ENCODE peak calls at places on chromosomes 3 and 15, in seven cellular contexts. R, Q, T, J, P, X and H are unnamed samples.

GRCh38 chr3:137099336-137099735 is 141.6 kb downstream of the IL20RB start:
- DNase-seq in J (no peak), Q (no peak), R (no peak), P (no peak), T (no peak), X (no peak), H (no peak)

GRCh38 chr15:38516636-38517035 is 48.0 kb downstream of the RASGRP1 start:
- DNase-seq in T (no peak), X (no peak), P (no peak), J (no peak), Q (no peak), R (no peak), H (no peak)

GRCh38 chr3:119437852-119438251 is 25.6 kb downstream of the TMEM39A start:
- DNase-seq in R (no peak), Q (no peak), J (no peak), X (no peak), P (no peak), T (no peak), H (no peak)

GRCh38 chr3:150544726-150545125 is 1.6 kb downstream of the SERP1 start:
- DNase-seq in R (no peak), Q (peak; percentile 33), J (no peak), X (no peak), T (no peak), P (peak; percentile 24), H (no peak)

GRCh38 chr3:143436231-143436930 is 316.8 kb downstream of the CHST2 start:
- DNase-seq in Q (peak; percentile 33), X (no peak), J (no peak), R (no peak), T (no peak), P (no peak), H (no peak)

GRCh38 chr3:143203848-143204247 is 84.3 kb downstream of the CHST2 start:
- DNase-seq in Q (no peak), X (no peak), J (no peak), P (peak; percentile 45), T (no peak), R (no peak), H (no peak)

GRCh38 chr3:132456141-132456540 is 38.8 kb downstream of the DNAJC13 start:
- DNase-seq in J (no peak), T (no peak), R (no peak), Q (no peak), P (no peak), X (peak; percentile 58), H (no peak)

GRCh38 chr3:107911337-107912000 is 179.4 kb downstream of the CD47 start:
- DNase-seq in J (no peak), R (no peak), T (no peak), X (no peak), Q (no peak), P (peak; percentile 59), H (no peak)

GRCh38 chr15:85583404-85584390 is 203.3 kb downstream of the AKAP13 start:
- DNase-seq in R (peak; percentile 21), P (peak; percentile 77), J (no peak), X (no peak), T (peak; percentile 70), Q (peak; percentile 82), H (no peak)

GRCh38 chr3:23785882-23786281 is 19.9 kb upstream of the UBE2E1 start:
- DNase-seq in Q (no peak), R (no peak), J (no peak), T (no peak), X (no peak), P (peak; percentile 59), H (no peak)

GRCh38 chr3:157443873-157444770 is 7.5 kb downstream of the PTX3 start:
- DNase-seq in X (no peak), R (no peak), T (no peak), P (no peak), Q (peak; percentile 80), J (no peak), H (no peak)

GRCh38 chr3:107710851-107711250 is 188.1 kb downstream of the BBX start:
- DNase-seq in J (no peak), P (peak; percentile 27), T (peak; percentile 65), Q (peak; percentile 34), R (no peak), X (no peak), H (no peak)

GRCh38 chr3:63450023-63450422 is 171.9 kb downstream of the SYNPR start:
- DNase-seq in X (no peak), T (no peak), R (no peak), Q (no peak), P (no peak), J (no peak), H (no peak)

GRCh38 chr15:92714071-92714456 is 58.5 kb upstream of the FAM174B start:
- DNase-seq in T (peak; percentile 59), R (peak; percentile 29), X (no peak), J (no peak), Q (peak; percentile 41), P (peak; percentile 51), H (no peak)

GRCh38 chr3:4778740-4779139 is 200.5 kb upstream of the BHLHE40 start:
- DNase-seq in J (no peak), X (no peak), P (no peak), R (no peak), Q (no peak), T (no peak), H (no peak)

GRCh38 chr3:4774531-4774930 is 204.7 kb upstream of the BHLHE40 start:
- DNase-seq in P (no peak), X (no peak), J (no peak), T (no peak), Q (no peak), R (no peak), H (no peak)

GRCh38 chr3:4778119-4778518 is 201.1 kb upstream of the BHLHE40 start:
- DNase-seq in Q (no peak), J (no peak), X (no peak), T (no peak), P (no peak), R (no peak), H (no peak)

GRCh38 chr3:4776980-4777581 is 202.2 kb upstream of the BHLHE40 start:
- DNase-seq in P (peak; percentile 24), X (no peak), T (no peak), J (no peak), Q (peak; percentile 59), R (no peak), H (no peak)

GRCh38 chr3:4776399-4776979 is 202.7 kb upstream of the BHLHE40 start:
- DNase-seq in T (no peak), X (no peak), P (peak; percentile 38), J (no peak), Q (no peak), R (no peak), H (no peak)
- H3K27ac ChIP-seq in T (no peak overlapping the region), X (no peak overlapping the region), P (peak overlapping the region; percentile 22), J (peak overlapping the region; percentile 73), Q (no peak overlapping the region), R (no peak overlapping the region), H (no peak overlapping the region)

GRCh38 chr3:34924961-34925360 is 714.4 kb upstream of the ARPP21 start:
- DNase-seq in X (no peak), T (no peak), J (no peak), R (no peak), Q (no peak), P (no peak), H (no peak)

DNA sequence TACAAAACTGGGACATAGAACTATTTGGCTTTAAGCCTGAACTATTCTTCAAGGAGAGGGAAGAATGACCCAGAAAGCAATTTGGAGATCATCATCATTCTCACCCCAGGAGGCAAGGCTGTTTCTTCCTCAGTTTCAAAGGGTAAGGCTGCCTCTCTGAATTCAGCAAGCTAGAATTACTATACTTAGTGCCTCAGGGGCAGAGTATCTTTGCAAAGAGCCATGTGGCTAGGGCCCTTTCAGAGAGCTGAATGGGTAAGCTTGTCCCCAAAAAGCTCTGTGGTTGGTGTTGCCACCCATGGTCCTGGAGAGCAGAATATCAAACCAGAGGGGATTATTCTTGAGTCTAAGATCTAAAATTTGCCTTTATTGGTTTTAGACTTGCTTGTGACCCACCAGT is 720.3 kb upstream of the ARPP21 start:
- DNase-seq in R (no peak), P (no peak), J (no peak), T (no peak), X (no peak), Q (no peak), H (no peak)
- H3K27ac ChIP-seq in R (no peak overlapping the region), P (no peak overlapping the region), J (no peak overlapping the region), T (no peak overlapping the region), X (no peak overlapping the region), Q (no peak overlapping the region), H (no peak overlapping the region)

GRCh38 chr3:177538743-177539730 is 341.8 kb upstream of the TBL1XR1 start:
- DNase-seq in J (no peak), X (no peak), P (peak; percentile 20), R (no peak), T (no peak), Q (peak; percentile 38), H (no peak)

GRCh38 chr3:177536873-177537272 is 339.6 kb upstream of the TBL1XR1 start:
- DNase-seq in J (no peak), P (no peak), R (no peak), T (no peak), X (no peak), Q (no peak), H (no peak)

GRCh38 chr3:177538064-177538742 is 340.9 kb upstream of the TBL1XR1 start:
- DNase-seq in T (no peak), Q (peak; percentile 94), J (no peak), X (no peak), R (no peak), P (no peak), H (peak; percentile 39)

DNA sequence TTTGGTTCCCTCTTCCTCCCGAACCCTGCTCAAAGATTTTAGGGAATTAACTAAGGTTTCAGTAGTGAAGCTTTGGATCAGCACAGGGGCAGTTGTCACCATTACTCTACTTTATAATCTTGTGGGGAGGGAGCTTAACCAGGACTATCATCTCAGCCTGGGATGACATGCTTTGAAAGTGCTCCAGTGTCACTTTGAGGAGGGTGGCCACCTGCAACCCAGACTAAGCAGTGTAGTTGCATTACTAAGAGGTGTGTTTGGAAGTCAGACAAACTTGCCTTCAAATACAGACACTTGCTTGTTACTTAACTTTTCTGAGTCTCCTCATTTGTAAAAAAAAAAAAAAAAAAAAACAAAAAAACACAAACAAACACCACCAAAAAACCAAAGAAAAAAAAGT is 340.3 kb upstream of the TBL1XR1 start:
- DNase-seq in T (no peak), J (no peak), R (no peak), P (no peak), Q (no peak), X (no peak), H (no peak)
- H3K27ac ChIP-seq in T (no peak overlapping the region), J (no peak overlapping the region), R (no peak overlapping the region), P (no peak overlapping the region), Q (no peak overlapping the region), X (no peak overlapping the region), H (peak overlapping the region; percentile 60)

GRCh38 chr15:100863406-100864198 is 16.0 kb upstream of the ALDH1A3 start:
- DNase-seq in J (no peak), T (no peak), R (no peak), Q (peak; percentile 96), X (no peak), P (no peak), H (peak; percentile 63)
- H3K27ac ChIP-seq in J (no peak overlapping the region), T (no peak overlapping the region), R (no peak overlapping the region), Q (no peak overlapping the region), X (no peak overlapping the region), P (no peak overlapping the region), H (peak overlapping the region; percentile 97)